ENCODE peak calls at places on chromosomes 6 and 20, in eight cellular contexts. One of them, this sample, is unnamed.

GRCh38 chr20:23059831-23060230 is 10.4 kb upstream of the THBD start:
- DNase-seq in prostate gland: peak; percentile 36
- DNase-seq in SK-N-SH: no peak
- DNase-seq in upper lobe of left lung: peak; percentile 42
- DNase-seq in HCT116: no peak
- DNase-seq in sigmoid colon: no peak
- DNase-seq in breast epithelium: no peak
- DNase-seq in endothelial cell of umbilical vein: peak; percentile 53
- DNase-seq in this sample: no peak

GRCh38 chr20:14219801-14220461 is 117.5 kb downstream of the FLRT3 start:
- DNase-seq in prostate gland: no peak
- DNase-seq in breast epithelium: no peak
- DNase-seq in upper lobe of left lung: no peak
- DNase-seq in SK-N-SH: no peak
- DNase-seq in endothelial cell of umbilical vein: no peak
- DNase-seq in HCT116: peak; percentile 15
- DNase-seq in sigmoid colon: peak; percentile 48
- DNase-seq in this sample: no peak

GRCh38 chr6:28922841-28923317 is 906 bp downstream of the TRIM27 start:
- DNase-seq in prostate gland: peak; percentile 29
- DNase-seq in HCT116: no peak
- DNase-seq in sigmoid colon: no peak
- DNase-seq in endothelial cell of umbilical vein: peak; percentile 77
- DNase-seq in SK-N-SH: peak; percentile 68
- DNase-seq in breast epithelium: no peak
- DNase-seq in upper lobe of left lung: peak; percentile 48
- DNase-seq in this sample: no peak

GRCh38 chr6:6591778-6592388 is 3.4 kb downstream of the LY86 start:
- DNase-seq in prostate gland: no peak
- DNase-seq in SK-N-SH: no peak
- DNase-seq in upper lobe of left lung: peak; percentile 66
- DNase-seq in endothelial cell of umbilical vein: no peak
- DNase-seq in breast epithelium: no peak
- DNase-seq in sigmoid colon: no peak
- DNase-seq in HCT116: no peak
- DNase-seq in this sample: no peak

GRCh38 chr6:39339557-39340555 is 17.4 kb upstream of the KCNK16 start:
- DNase-seq in prostate gland: no peak
- DNase-seq in breast epithelium: no peak
- DNase-seq in endothelial cell of umbilical vein: no peak
- DNase-seq in HCT116: no peak
- DNase-seq in upper lobe of left lung: peak; percentile 79
- DNase-seq in sigmoid colon: no peak
- DNase-seq in SK-N-SH: no peak
- DNase-seq in this sample: no peak

GRCh38 chr6:23016701-23017100 is 447.3 kb downstream of the HDGFL1 start:
- DNase-seq in sigmoid colon: no peak
- DNase-seq in endothelial cell of umbilical vein: peak; percentile 18
- DNase-seq in SK-N-SH: no peak
- DNase-seq in upper lobe of left lung: no peak
- DNase-seq in prostate gland: no peak
- DNase-seq in breast epithelium: no peak
- DNase-seq in HCT116: no peak
- DNase-seq in this sample: no peak

GRCh38 chr20:47353697-47354387 is 2.7 kb downstream of the ZMYND8 start:
- DNase-seq in upper lobe of left lung: no peak
- DNase-seq in breast epithelium: no peak
- DNase-seq in sigmoid colon: no peak
- DNase-seq in prostate gland: no peak
- DNase-seq in SK-N-SH: no peak
- DNase-seq in endothelial cell of umbilical vein: peak; percentile 66
- DNase-seq in HCT116: no peak
- DNase-seq in this sample: no peak

GRCh38 chr6:15065603-15066002 is 180.3 kb upstream of the JARID2 start:
- DNase-seq in sigmoid colon: no peak
- DNase-seq in endothelial cell of umbilical vein: no peak
- DNase-seq in breast epithelium: no peak
- DNase-seq in upper lobe of left lung: no peak
- DNase-seq in prostate gland: no peak
- DNase-seq in HCT116: no peak
- DNase-seq in SK-N-SH: no peak
- DNase-seq in this sample: no peak

GRCh38 chr6:166958926-166959861 is 2.8 kb upstream of the RNASET2 start:
- DNase-seq in SK-N-SH: no peak
- DNase-seq in endothelial cell of umbilical vein: peak; percentile 19
- DNase-seq in sigmoid colon: no peak
- DNase-seq in upper lobe of left lung: peak; percentile 64
- DNase-seq in prostate gland: no peak
- DNase-seq in breast epithelium: no peak
- DNase-seq in HCT116: no peak
- DNase-seq in this sample: no peak

GRCh38 chr6:125102901-125103300 is 50.7 kb upstream of the TPD52L1 start:
- DNase-seq in HCT116: peak; percentile 21
- DNase-seq in breast epithelium: no peak
- DNase-seq in sigmoid colon: no peak
- DNase-seq in SK-N-SH: no peak
- DNase-seq in upper lobe of left lung: no peak
- DNase-seq in endothelial cell of umbilical vein: peak; percentile 54
- DNase-seq in prostate gland: no peak
- DNase-seq in this sample: no peak

GRCh38 chr6:14542670-14543366 is 425.2 kb downstream of the CD83 start:
- DNase-seq in breast epithelium: no peak
- DNase-seq in endothelial cell of umbilical vein: no peak
- DNase-seq in HCT116: peak; percentile 29
- DNase-seq in SK-N-SH: no peak
- DNase-seq in prostate gland: no peak
- DNase-seq in upper lobe of left lung: no peak
- DNase-seq in sigmoid colon: no peak
- DNase-seq in this sample: no peak

GRCh38 chr20:46011631-46012482 is 3.1 kb downstream of the MMP9 start:
- DNase-seq in HCT116: peak; percentile 71
- DNase-seq in SK-N-SH: peak; percentile 59
- DNase-seq in sigmoid colon: peak; percentile 69
- DNase-seq in upper lobe of left lung: peak; percentile 85
- DNase-seq in prostate gland: no peak
- DNase-seq in endothelial cell of umbilical vein: peak; percentile 36
- DNase-seq in breast epithelium: no peak
- DNase-seq in this sample: no peak

GRCh38 chr6:2020909-2021308 is 224.5 kb downstream of the GMDS start:
- DNase-seq in breast epithelium: no peak
- DNase-seq in SK-N-SH: no peak
- DNase-seq in prostate gland: no peak
- DNase-seq in sigmoid colon: no peak
- DNase-seq in endothelial cell of umbilical vein: peak; percentile 66
- DNase-seq in upper lobe of left lung: no peak
- DNase-seq in HCT116: no peak
- DNase-seq in this sample: no peak

GRCh38 chr6:81865712-81866111 is 113.2 kb upstream of the TENT5A start:
- DNase-seq in sigmoid colon: no peak
- DNase-seq in endothelial cell of umbilical vein: peak; percentile 88
- DNase-seq in upper lobe of left lung: no peak
- DNase-seq in prostate gland: no peak
- DNase-seq in SK-N-SH: no peak
- DNase-seq in HCT116: no peak
- DNase-seq in breast epithelium: no peak
- DNase-seq in this sample: no peak

GRCh38 chr20:7689151-7689550 is 251.1 kb downstream of the HAO1 start:
- DNase-seq in HCT116: no peak
- DNase-seq in SK-N-SH: no peak
- DNase-seq in prostate gland: no peak
- DNase-seq in sigmoid colon: no peak
- DNase-seq in endothelial cell of umbilical vein: no peak
- DNase-seq in upper lobe of left lung: no peak
- DNase-seq in breast epithelium: no peak
- DNase-seq in this sample: no peak

GRCh38 chr20:62651285-62652021 is 9.2 kb downstream of the SLCO4A1 start:
- DNase-seq in upper lobe of left lung: peak; percentile 72
- DNase-seq in HCT116: no peak
- DNase-seq in breast epithelium: no peak
- DNase-seq in prostate gland: peak; percentile 42
- DNase-seq in sigmoid colon: peak; percentile 87
- DNase-seq in SK-N-SH: peak; percentile 92
- DNase-seq in endothelial cell of umbilical vein: no peak
- DNase-seq in this sample: no peak

GRCh38 chr20:2691663-2692035 is 931 bp upstream of the EBF4 start:
- DNase-seq in prostate gland: no peak
- DNase-seq in HCT116: no peak
- DNase-seq in upper lobe of left lung: no peak
- DNase-seq in SK-N-SH: no peak
- DNase-seq in endothelial cell of umbilical vein: no peak
- DNase-seq in sigmoid colon: no peak
- DNase-seq in breast epithelium: no peak
- DNase-seq in this sample: no peak

GRCh38 chr6:130385059-130385695 is 19.4 kb downstream of the TMEM200A start:
- DNase-seq in endothelial cell of umbilical vein: no peak
- DNase-seq in upper lobe of left lung: no peak
- DNase-seq in SK-N-SH: no peak
- DNase-seq in breast epithelium: no peak
- DNase-seq in HCT116: no peak
- DNase-seq in sigmoid colon: no peak
- DNase-seq in prostate gland: no peak
- DNase-seq in this sample: no peak

GRCh38 chr6:16583151-16583762 is 178.0 kb downstream of the ATXN1 start:
- DNase-seq in breast epithelium: no peak
- DNase-seq in SK-N-SH: no peak
- DNase-seq in prostate gland: no peak
- DNase-seq in upper lobe of left lung: no peak
- DNase-seq in endothelial cell of umbilical vein: no peak
- DNase-seq in HCT116: no peak
- DNase-seq in sigmoid colon: no peak
- DNase-seq in this sample: no peak

GRCh38 chr20:58109918-58110635 is 118.4 kb downstream of the ANKRD60 start:
- DNase-seq in sigmoid colon: no peak
- DNase-seq in SK-N-SH: no peak
- DNase-seq in breast epithelium: no peak
- DNase-seq in prostate gland: no peak
- DNase-seq in HCT116: no peak
- DNase-seq in upper lobe of left lung: no peak
- DNase-seq in endothelial cell of umbilical vein: no peak
- DNase-seq in this sample: peak; percentile 87

GRCh38 chr6:3748208-3748701 is 3.3 kb downstream of the PXDC1 start:
- DNase-seq in upper lobe of left lung: peak; percentile 67
- DNase-seq in SK-N-SH: peak; percentile 86
- DNase-seq in endothelial cell of umbilical vein: peak; percentile 84
- DNase-seq in sigmoid colon: no peak
- DNase-seq in prostate gland: no peak
- DNase-seq in breast epithelium: peak; percentile 74
- DNase-seq in HCT116: peak; percentile 53
- DNase-seq in this sample: no peak
- TF ChIP-seq CTCF in upper lobe of left lung: peak; percentile 61
- TF ChIP-seq CTCF in SK-N-SH: peak; percentile 80
- TF ChIP-seq CTCF in endothelial cell of umbilical vein: peak; percentile 60
- TF ChIP-seq CTCF in sigmoid colon: peak; percentile 37
- TF ChIP-seq CTCF in prostate gland: peak; percentile 47
- TF ChIP-seq CTCF in breast epithelium: peak; percentile 40
- TF ChIP-seq CTCF in HCT116: peak; percentile 85
- TF ChIP-seq CTCF in this sample: no peak

DNA sequence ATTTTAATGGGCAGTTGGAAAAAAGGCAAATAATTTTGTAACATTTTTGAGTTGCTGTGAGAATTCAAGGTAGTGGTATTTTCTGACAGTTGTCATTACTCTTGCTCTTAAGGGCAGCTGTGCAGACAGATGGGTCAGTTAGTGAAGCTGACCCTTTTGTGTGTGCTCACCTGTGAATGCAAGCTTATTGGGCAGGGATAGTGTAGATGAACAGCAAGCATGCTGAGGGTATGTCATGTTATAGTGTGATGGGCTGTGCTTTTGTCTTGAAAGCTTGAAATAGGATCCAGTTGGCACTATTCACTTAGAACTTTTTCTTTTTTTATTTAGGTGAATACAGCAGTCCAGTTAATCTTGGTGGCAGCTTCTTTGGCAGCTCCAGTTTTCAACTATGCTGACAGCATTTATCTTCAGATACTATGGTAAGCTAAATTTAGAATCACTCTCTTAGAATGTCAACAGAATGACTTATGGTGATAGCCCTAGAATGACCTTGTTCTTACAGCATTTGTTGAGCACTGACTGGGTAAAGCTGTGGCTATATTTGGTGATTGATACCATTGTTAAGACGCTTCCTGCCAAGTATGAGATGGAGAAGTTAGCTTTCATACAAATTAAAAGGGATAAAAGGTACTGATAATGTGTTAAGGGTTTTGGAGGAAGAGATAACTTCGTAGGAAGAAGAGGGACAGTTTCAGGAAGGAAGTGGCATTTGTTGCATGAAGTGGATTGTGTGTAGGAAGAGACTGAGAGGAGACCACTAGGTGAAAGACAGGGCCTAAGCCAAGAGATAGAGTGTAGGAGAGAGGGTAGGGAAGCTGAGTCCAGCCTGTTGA is 19.5 kb downstream of the LRRN4 start:
- DNase-seq in HCT116: no peak
- DNase-seq in SK-N-SH: no peak
- DNase-seq in prostate gland: no peak
- DNase-seq in upper lobe of left lung: no peak
- DNase-seq in endothelial cell of umbilical vein: peak; percentile 82
- DNase-seq in breast epithelium: no peak
- DNase-seq in sigmoid colon: no peak
- DNase-seq in this sample: no peak
- TF ChIP-seq POLR2AphosphoS5 in HCT116: no peak
- TF ChIP-seq POLR2AphosphoS5 in SK-N-SH: no peak
- TF ChIP-seq POLR2AphosphoS5 in prostate gland: no peak
- TF ChIP-seq POLR2AphosphoS5 in upper lobe of left lung: no peak
- TF ChIP-seq POLR2AphosphoS5 in endothelial cell of umbilical vein: no peak
- TF ChIP-seq POLR2AphosphoS5 in breast epithelium: no peak
- TF ChIP-seq POLR2AphosphoS5 in sigmoid colon: no peak
- TF ChIP-seq POLR2AphosphoS5 in this sample: no peak

DNA sequence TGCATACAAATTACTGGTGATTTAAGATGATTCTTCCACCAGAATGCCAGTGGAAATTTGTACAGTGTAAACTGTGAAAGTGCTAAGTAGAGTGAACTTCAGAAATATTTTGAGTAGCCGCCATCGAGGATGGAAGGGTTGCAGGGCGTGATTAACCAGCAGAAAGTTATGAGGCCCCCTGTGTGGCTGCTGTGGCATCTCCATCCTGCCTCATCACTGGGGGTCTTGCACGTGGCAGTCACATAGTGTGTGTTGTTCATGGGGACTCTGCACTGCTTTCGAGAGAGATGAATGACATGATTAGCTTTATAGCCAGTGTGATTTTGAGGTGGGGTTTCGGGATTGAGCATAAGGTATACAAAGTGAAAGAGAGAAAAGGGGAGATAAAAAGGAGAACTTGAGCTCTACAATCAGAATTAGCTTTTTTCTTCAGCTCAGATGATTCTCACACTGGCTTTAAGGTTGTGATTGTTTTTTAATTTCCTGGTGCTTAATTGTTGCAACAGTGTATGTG is 26.4 kb downstream of the KCTD20 start:
- DNase-seq in endothelial cell of umbilical vein: no peak
- DNase-seq in HCT116: no peak
- DNase-seq in upper lobe of left lung: no peak
- DNase-seq in prostate gland: no peak
- DNase-seq in SK-N-SH: no peak
- DNase-seq in sigmoid colon: no peak
- DNase-seq in breast epithelium: no peak
- DNase-seq in this sample: no peak
- TF ChIP-seq CTCF in endothelial cell of umbilical vein: no peak
- TF ChIP-seq CTCF in HCT116: no peak
- TF ChIP-seq CTCF in upper lobe of left lung: no peak
- TF ChIP-seq CTCF in prostate gland: no peak
- TF ChIP-seq CTCF in SK-N-SH: no peak
- TF ChIP-seq CTCF in sigmoid colon: no peak
- TF ChIP-seq CTCF in breast epithelium: no peak
- TF ChIP-seq CTCF in this sample: no peak

GRCh38 chr20:50933589-50933988 is 2.4 kb upstream of the ADNP start:
- DNase-seq in sigmoid colon: no peak
- DNase-seq in upper lobe of left lung: no peak
- DNase-seq in endothelial cell of umbilical vein: no peak
- DNase-seq in breast epithelium: no peak
- DNase-seq in HCT116: no peak
- DNase-seq in SK-N-SH: no peak
- DNase-seq in prostate gland: no peak
- DNase-seq in this sample: no peak
- TF ChIP-seq POLR2AphosphoS5 in sigmoid colon: no peak
- TF ChIP-seq POLR2AphosphoS5 in upper lobe of left lung: no peak
- TF ChIP-seq POLR2AphosphoS5 in endothelial cell of umbilical vein: no peak
- TF ChIP-seq POLR2AphosphoS5 in breast epithelium: no peak
- TF ChIP-seq POLR2AphosphoS5 in HCT116: no peak
- TF ChIP-seq POLR2AphosphoS5 in SK-N-SH: no peak
- TF ChIP-seq POLR2AphosphoS5 in prostate gland: no peak
- TF ChIP-seq POLR2AphosphoS5 in this sample: no peak

This sample was measured in vagina.